ENCODE peak calls at places on chromosomes 4 and X, in eight cellular contexts. J is endodermal cell, B is right lobe of liver, C is Peyer's patch, K is lung, G is brain microvascular endothelial cell, A is BJ, F is stomach. E is an unnamed sample. For H3K27me3, the result is how much of the 10 kb centered on the place peaks cover.

GRCh38 chr4:150368667-150369066 is 213.3 kb upstream of the MAB21L2 start:
- DNase-seq in J (no peak), B (no peak), C (no peak), K (no peak), G (no peak), A (no peak), F (no peak), E (no peak)

GRCh38 chrX:149504226-149504914 is 736 bp downstream of the IDS start:
- DNase-seq in J (peak), B (no peak), C (peak), K (no peak), G (no peak), A (no peak), F (no peak), E (no peak)

GRCh38 chr4:73620115-73620792 is at the start of gene RASSF6:
- DNase-seq in J (peak), B (peak), C (peak), K (peak), G (no peak), A (no peak), F (peak), E (no peak)

GRCh38 chr4:3450643-3451042 is 8.9 kb downstream of the HGFAC start:
- DNase-seq in J (no peak), B (no peak), C (no peak), K (no peak), G (no peak), A (no peak), F (no peak), E (no peak)

GRCh38 chr4:140633154-140633553 is 64.4 kb upstream of the UCP1 start:
- DNase-seq in J (no peak), B (no peak), C (no peak), K (no peak), G (no peak), A (no peak), F (no peak), E (no peak)

GRCh38 chr4:37477126-37477525 is 209.1 kb downstream of the RELL1 start:
- DNase-seq in J (no peak), B (no peak), C (no peak), K (no peak), G (no peak), A (no peak), F (no peak), E (no peak)

GRCh38 chrX:49058794-49059193 is at the start of gene CCDC120:
- DNase-seq in J (peak), B (peak), C (no peak), K (peak), G (no peak), A (no peak), F (peak), E (no peak)

GRCh38 chr4:4535590-4535989 is 6.3 kb downstream of the STX18 start:
- DNase-seq in J (no peak), B (no peak), C (no peak), K (no peak), G (no peak), A (no peak), F (no peak), E (no peak)

GRCh38 chr4:25308761-25309160 is 3.8 kb upstream of the ZCCHC4 start:
- DNase-seq in J (no peak), B (no peak), C (no peak), K (no peak), G (peak), A (no peak), F (no peak), E (no peak)

GRCh38 chr4:183763990-183764754 is 105.1 kb downstream of the TRAPPC11 start:
- DNase-seq in J (no peak), B (no peak), C (no peak), K (no peak), G (no peak), A (no peak), F (no peak), E (no peak)

GRCh38 chr4:122221322-122221721 is 69.2 kb downstream of the BLTP1 start:
- DNase-seq in J (no peak), B (no peak), C (no peak), K (no peak), G (no peak), A (no peak), F (no peak), E (no peak)

GRCh38 chr4:122227202-122227601 is 75.1 kb downstream of the BLTP1 start:
- DNase-seq in J (no peak), B (no peak), C (no peak), K (no peak), G (no peak), A (no peak), F (no peak), E (no peak)

GRCh38 chr4:122219356-122219755 is 67.2 kb downstream of the BLTP1 start:
- DNase-seq in J (no peak), B (no peak), C (no peak), K (no peak), G (no peak), A (no peak), F (no peak), E (no peak)

GRCh38 chr4:122229857-122230256 is 77.7 kb downstream of the BLTP1 start:
- DNase-seq in J (no peak), B (no peak), C (no peak), K (no peak), G (no peak), A (no peak), F (no peak), E (no peak)

GRCh38 chr4:122224348-122224747 is 72.2 kb downstream of the BLTP1 start:
- DNase-seq in J (peak), B (no peak), C (no peak), K (no peak), G (peak), A (no peak), F (no peak), E (no peak)
- TF ChIP-seq CTCF in J (no peak), B (no peak), C (no peak), K (no peak), G (peak), A (peak), F (no peak), E (no peak)

GRCh38 chr4:42786350-42787070 is 106.0 kb upstream of the GRXCR1 start:
- DNase-seq in J (peak), B (no peak), C (no peak), K (peak), G (no peak), A (no peak), F (no peak), E (no peak)
- H3K27me3 ChIP-seq in J (under half), B (under half), C (under half), K (under half), G (under half), A (under half), F (under half), E (under half)

DNA sequence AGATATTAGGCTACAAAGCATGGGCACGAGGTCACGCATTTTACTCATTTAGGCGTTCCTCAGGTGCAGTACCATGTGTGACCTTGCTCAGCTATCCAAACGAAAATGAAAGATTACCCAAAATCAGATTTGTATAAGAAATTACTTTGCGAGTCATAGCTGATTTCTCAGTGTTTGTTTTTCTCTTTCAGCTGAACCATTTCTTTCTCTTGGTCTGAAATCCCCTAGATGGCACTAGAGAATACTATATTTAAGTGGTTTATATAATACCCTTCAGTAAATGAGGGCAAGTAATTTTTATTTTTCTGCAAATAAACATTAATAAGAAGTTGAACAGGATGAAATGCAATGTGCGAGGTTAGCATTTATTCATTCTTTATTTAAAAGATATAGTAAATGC is 496.6 kb downstream of the STIM2 start:
- DNase-seq in J (no peak), B (no peak), C (no peak), K (no peak), G (no peak), A (no peak), F (no peak), E (no peak)
- TF ChIP-seq CTCF in J (peak), B (no peak), C (no peak), K (no peak), G (no peak), A (peak), F (no peak), E (no peak)

GRCh38 chrX:95044331-95044730 is 1370.3 kb downstream of the FAM133A start:
- DNase-seq in J (no peak), B (no peak), C (no peak), K (no peak), G (no peak), A (no peak), F (no peak), E (no peak)
- H3K27me3 ChIP-seq in J (under half), B (under half), C (under half), K (under half), G (under half), A (under half), F (under half), E (under half)

GRCh38 chr4:114132830-114133229 is 153.4 kb upstream of the ARSJ start:
- DNase-seq in J (no peak), B (no peak), C (no peak), K (no peak), G (peak), A (no peak), F (no peak), E (no peak)
- TF ChIP-seq CTCF in J (peak), B (no peak), C (no peak), K (no peak), G (peak), A (peak), F (no peak), E (peak)

DNA sequence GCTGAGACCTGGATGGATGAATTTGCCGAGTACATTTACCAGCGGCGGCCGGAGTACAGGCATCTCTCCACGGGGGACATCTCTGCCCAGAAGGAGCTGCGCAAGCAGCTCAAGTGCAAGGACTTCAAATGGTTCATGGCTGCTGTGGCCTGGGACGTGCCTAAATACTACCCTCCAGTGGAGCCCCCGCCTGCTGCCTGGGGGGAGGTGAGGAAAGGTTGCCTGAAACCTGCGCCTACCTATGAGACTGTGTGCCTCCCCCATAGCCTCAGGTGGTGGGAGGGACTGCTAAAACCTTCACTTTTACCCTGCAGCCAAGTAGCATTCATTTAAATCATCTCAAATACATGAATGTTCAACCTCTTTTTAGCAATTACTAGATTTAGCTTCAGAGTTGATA is 216.6 kb upstream of the GALNT7 start:
- DNase-seq in J (no peak), B (no peak), C (no peak), K (no peak), G (no peak), A (no peak), F (no peak), E (no peak)
- H3K27me3 ChIP-seq in J (under half), B (under half), C (under half), K (under half), G (under half), A (under half), F (under half), E (under half)

GRCh38 chrX:130018143-130018542 is 35.7 kb downstream of the BCORL1 start:
- DNase-seq in J (no peak), B (no peak), C (no peak), K (no peak), G (no peak), A (no peak), F (no peak), E (no peak)
- TF ChIP-seq CTCF in J (no peak), B (no peak), C (no peak), K (no peak), G (no peak), A (no peak), F (no peak), E (no peak)

GRCh38 chr4:157014621-157015591 is 43.3 kb upstream of the PDGFC start:
- DNase-seq in J (peak), B (no peak), C (no peak), K (no peak), G (peak), A (peak), F (no peak), E (peak)

GRCh38 chr4:157013656-157014055 is 42.1 kb upstream of the PDGFC start:
- DNase-seq in J (no peak), B (no peak), C (no peak), K (no peak), G (peak), A (no peak), F (no peak), E (no peak)

GRCh38 chr4:157010630-157011029 is 39.0 kb upstream of the PDGFC start:
- DNase-seq in J (no peak), B (no peak), C (no peak), K (no peak), G (no peak), A (no peak), F (no peak), E (no peak)

GRCh38 chr4:157012296-157012695 is 40.7 kb upstream of the PDGFC start:
- DNase-seq in J (no peak), B (no peak), C (no peak), K (no peak), G (no peak), A (no peak), F (no peak), E (no peak)

DNA sequence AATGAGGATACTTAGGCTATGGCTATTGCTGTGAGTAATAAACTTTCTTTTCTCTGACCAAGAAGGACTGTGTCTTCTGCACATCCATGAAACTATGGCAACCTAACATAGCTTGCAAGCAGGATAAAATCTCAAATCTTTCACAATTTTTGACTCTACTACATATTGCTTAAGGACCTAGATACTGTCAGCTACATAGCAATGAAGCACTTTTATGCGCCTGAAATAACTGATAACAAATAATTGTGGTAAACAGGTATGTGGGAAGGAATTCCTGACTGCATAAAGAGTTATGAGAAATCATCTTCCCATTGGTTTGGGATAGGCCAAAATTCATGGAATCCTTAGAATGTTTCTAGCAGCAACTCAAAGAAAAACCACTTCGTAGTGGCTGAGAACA is 41.2 kb upstream of the PDGFC start:
- DNase-seq in J (no peak), B (no peak), C (no peak), K (no peak), G (peak), A (peak), F (no peak), E (no peak)
- H3K27me3 ChIP-seq in J (under half), B (under half), C (under half), K (under half), G (under half), A (under half), F (under half), E (under half)

GRCh38 chrX:8906299-8906698 is 105.1 kb upstream of the FAM9A start:
- DNase-seq in J (no peak), B (peak), C (no peak), K (no peak), G (no peak), A (no peak), F (no peak), E (no peak)

GRCh38 chrX:8907678-8908077 is 106.5 kb upstream of the FAM9A start:
- DNase-seq in J (no peak), B (no peak), C (no peak), K (no peak), G (no peak), A (no peak), F (no peak), E (no peak)
- TF ChIP-seq CTCF in J (no peak), B (no peak), C (no peak), K (no peak), G (no peak), A (no peak), F (no peak), E (no peak)

DNA sequence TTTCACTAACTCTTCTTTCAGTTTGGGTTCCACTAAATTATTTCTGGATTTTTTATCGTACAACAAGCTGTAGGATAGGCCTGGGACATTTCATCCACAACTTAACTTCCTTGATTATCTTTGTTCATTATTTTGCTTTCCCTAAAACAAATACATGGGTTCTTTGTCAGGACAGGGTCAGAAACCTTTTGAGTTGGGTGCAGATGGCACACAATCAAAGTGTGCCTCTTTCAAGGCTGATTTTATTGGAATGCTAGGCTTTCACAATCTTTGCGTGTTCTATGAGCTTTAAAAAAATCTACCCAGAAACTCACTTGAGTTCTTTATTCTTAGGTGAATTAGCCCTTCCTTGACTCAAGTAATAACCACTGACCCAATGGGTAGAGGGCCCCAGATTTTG is 348.4 kb downstream of the FAM47B start:
- DNase-seq in J (no peak), B (peak), C (no peak), K (no peak), G (no peak), A (no peak), F (no peak), E (no peak)
- H3K27me3 ChIP-seq in J (under half), B (under half), C (under half), K (under half), G (under half), A (under half), F (under half), E (under half)